ENCODE peak calls at places on chromosomes 12 and 14, in four cellular contexts. C is K562, Y is A549, P is GM12878. G is an unnamed sample.

GRCh38 chr14:71175491-71175890 is 268.2 kb downstream of the PCNX1 start:
- DNase-seq in C (no peak), Y (no peak), P (no peak), G (no peak)

GRCh38 chr14:87407344-87407743 is 585.6 kb downstream of the GALC start:
- DNase-seq in C (no peak), Y (no peak), P (no peak), G (no peak)

GRCh38 chr14:22739423-22739822 is 27.1 kb upstream of the OXA1L start:
- DNase-seq in C (no peak), Y (no peak), P (no peak), G (no peak)

GRCh38 chr14:65006251-65006721 is 19.6 kb downstream of the FNTB start:
- DNase-seq in C (no peak), Y (no peak), P (no peak), G (no peak)

GRCh38 chr12:82082476-82082875 is 275.7 kb downstream of the CCDC59 start:
- DNase-seq in C (no peak), Y (no peak), P (no peak), G (no peak)

GRCh38 chr12:39902823-39903222 is 203.1 kb downstream of the SLC2A13 start:
- DNase-seq in C (no peak), Y (no peak), P (no peak), G (no peak)

GRCh38 chr14:67491741-67492504 is 3.4 kb upstream of the TMEM229B start:
- DNase-seq in C (no peak), Y (no peak), P (no peak), G (no peak)

GRCh38 chr14:68688872-68689371 is 103.9 kb downstream of the ZFP36L1 start:
- DNase-seq in C (no peak), Y (no peak), P (no peak), G (no peak)

GRCh38 chr14:71341160-71341559 is 433.9 kb downstream of the PCNX1 start:
- DNase-seq in C (no peak), Y (no peak), P (no peak), G (no peak)

GRCh38 chr14:105436402-105436801 is 16.8 kb downstream of the MTA1 start:
- DNase-seq in C (no peak), Y (no peak), P (no peak), G (no peak)

GRCh38 chr12:104006929-104007328 is 41.3 kb downstream of the TDG start:
- DNase-seq in C (no peak), Y (peak; percentile 44), P (no peak), G (no peak)

GRCh38 chr12:52573306-52573705 is 337 bp downstream of the KRT74 start:
- DNase-seq in C (no peak), Y (no peak), P (no peak), G (no peak)

GRCh38 chr12:47834199-47835016 is 14.7 kb upstream of the HDAC7 start:
- DNase-seq in C (peak; percentile 84), Y (no peak), P (no peak), G (no peak)

GRCh38 chr12:47829584-47829983 is 9.9 kb upstream of the HDAC7 start:
- DNase-seq in C (peak; percentile 57), Y (no peak), P (no peak), G (no peak)

GRCh38 chr12:47835017-47835830 is 15.5 kb upstream of the HDAC7 start:
- DNase-seq in C (no peak), Y (no peak), P (no peak), G (no peak)

GRCh38 chr12:47833591-47834012 is 13.9 kb upstream of the HDAC7 start:
- DNase-seq in C (peak; percentile 70), Y (no peak), P (no peak), G (no peak)

GRCh38 chr12:47832263-47832933 is 12.7 kb upstream of the HDAC7 start:
- DNase-seq in C (no peak), Y (no peak), P (no peak), G (no peak)
- H3K4me3 ChIP-seq in C (no peak overlapping the region), Y (no peak overlapping the region), P (peak overlapping the region; percentile 29), G (no peak overlapping the region)

DNA sequence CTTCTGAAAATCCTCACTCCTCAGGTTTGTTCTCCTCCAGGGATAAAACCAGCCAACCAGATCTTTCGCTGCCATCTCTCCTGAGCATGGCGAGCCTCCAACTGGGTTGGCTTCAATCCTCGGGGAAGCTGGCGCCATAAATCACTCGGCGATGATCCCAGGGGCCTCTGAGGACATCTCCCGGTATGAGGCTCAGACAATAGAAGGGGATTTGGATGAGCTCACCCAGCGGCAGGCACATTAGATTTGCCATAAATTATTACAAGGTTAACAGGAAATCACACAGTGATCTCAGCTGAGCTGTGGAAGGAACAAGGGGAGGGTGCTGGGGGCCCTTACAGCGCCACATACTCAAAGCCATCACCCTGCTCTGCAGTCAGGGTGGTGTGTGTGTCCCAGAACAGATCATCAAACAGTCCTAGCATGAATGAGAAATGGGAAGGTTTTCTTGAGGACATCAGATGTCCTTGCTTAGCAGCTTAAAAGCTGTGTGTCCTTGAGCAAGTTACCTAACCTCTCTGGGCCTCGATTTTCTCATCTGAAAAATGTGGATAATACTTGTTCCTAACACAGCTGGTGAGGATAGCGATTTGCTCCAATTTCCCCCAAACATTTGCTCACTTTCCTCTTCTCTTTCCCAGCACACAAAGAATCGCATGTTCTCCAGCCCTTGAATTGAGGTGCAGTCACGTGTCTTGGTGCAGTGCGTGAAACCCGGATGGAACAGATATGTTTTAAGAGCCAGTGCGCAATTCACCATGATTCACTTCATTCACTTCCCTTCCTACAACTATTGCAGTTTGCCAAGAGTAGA is 142.8 kb downstream of the SCARB1 start:
- DNase-seq in C (no peak), Y (no peak), P (no peak), G (no peak)
- TF ChIP-seq CHD4 in C (no peak), Y (no peak), P (no peak), G (no peak)

GRCh38 chr12:46459881-46460545 is 87.4 kb upstream of the SLC38A2 start:
- DNase-seq in C (no peak), Y (no peak), P (no peak), G (no peak)
- H3K4me3 ChIP-seq in C (no peak overlapping the region), Y (no peak overlapping the region), P (no peak overlapping the region), G (no peak overlapping the region)

GRCh38 chr12:56206373-56207166 is 15.2 kb downstream of the RNF41 start:
- DNase-seq in C (peak; percentile 76), Y (peak; percentile 72), P (no peak), G (peak; percentile 56)
- TF ChIP-seq CHD4 in C (no peak), Y (no peak), P (no peak), G (no peak)

DNA sequence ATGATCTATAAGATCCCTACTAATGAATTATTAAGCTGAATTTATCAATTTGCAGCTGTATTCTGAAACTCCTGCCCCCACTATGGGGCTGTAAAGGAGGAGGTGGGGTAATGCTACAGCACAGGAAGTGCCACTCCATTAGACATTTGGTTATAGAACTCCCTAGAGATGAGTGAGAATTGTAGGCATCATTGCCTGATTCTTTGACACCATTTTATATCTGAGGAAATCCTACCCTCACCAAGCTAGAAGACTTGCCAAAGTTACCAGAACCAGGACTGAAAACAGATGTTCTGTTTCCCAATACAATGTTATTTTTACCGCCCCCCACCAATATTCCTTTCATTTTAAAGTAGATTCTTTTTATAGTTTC is 182.4 kb downstream of the EGLN3 start:
- DNase-seq in C (no peak), Y (no peak), P (no peak), G (no peak)
- H3K4me3 ChIP-seq in C (no peak overlapping the region), Y (no peak overlapping the region), P (no peak overlapping the region), G (no peak overlapping the region)

GRCh38 chr14:59463773-59464650 is 1.2 kb downstream of the GPR135 start:
- DNase-seq in C (no peak), Y (no peak), P (no peak), G (no peak)
- TF ChIP-seq CHD4 in C (no peak), Y (no peak), P (no peak), G (no peak)

G was measured in HepG2.